ENCODE peak calls at places on chromosomes 5 and 9, in five cellular contexts. One of them, this sample, is unnamed. For H3K4me1, the result is how much of the 10 kb centered on the place peaks cover.

GRCh38 chr5:80516826-80517225 is 28.9 kb downstream of the FAM151B start:
- DNase-seq in lower lobe of right lung: no peak
- DNase-seq in Panc1: peak
- DNase-seq in cardiac muscle cell: no peak
- DNase-seq in breast epithelium: no peak
- DNase-seq in this sample: no peak

GRCh38 chr5:27702339-27702820 is 664.0 kb upstream of the CDH9 start:
- DNase-seq in cardiac muscle cell: peak
- DNase-seq in Panc1: no peak
- DNase-seq in lower lobe of right lung: no peak
- DNase-seq in breast epithelium: no peak
- DNase-seq in this sample: no peak

GRCh38 chr5:33933723-33934544 is 2.3 kb upstream of the RXFP3 start:
- DNase-seq in cardiac muscle cell: no peak
- DNase-seq in Panc1: no peak
- DNase-seq in breast epithelium: no peak
- DNase-seq in lower lobe of right lung: no peak
- DNase-seq in this sample: no peak

GRCh38 chr9:111356567-111357244 is 26.7 kb upstream of the OR2K2 start:
- DNase-seq in breast epithelium: no peak
- DNase-seq in Panc1: peak
- DNase-seq in cardiac muscle cell: peak
- DNase-seq in lower lobe of right lung: no peak
- DNase-seq in this sample: no peak

GRCh38 chr9:81596671-81597426 is 92.5 kb downstream of the TLE1 start:
- DNase-seq in cardiac muscle cell: peak
- DNase-seq in lower lobe of right lung: no peak
- DNase-seq in Panc1: no peak
- DNase-seq in breast epithelium: no peak
- DNase-seq in this sample: no peak

GRCh38 chr5:61525573-61526142 is 193.6 kb downstream of the ZSWIM6 start:
- DNase-seq in lower lobe of right lung: no peak
- DNase-seq in cardiac muscle cell: no peak
- DNase-seq in Panc1: no peak
- DNase-seq in breast epithelium: no peak
- DNase-seq in this sample: no peak

GRCh38 chr5:66724336-66724735 is 128.1 kb downstream of the MAST4 start:
- DNase-seq in lower lobe of right lung: no peak
- DNase-seq in Panc1: no peak
- DNase-seq in cardiac muscle cell: no peak
- DNase-seq in breast epithelium: no peak
- DNase-seq in this sample: no peak

GRCh38 chr9:36999728-37000333 is 34.2 kb downstream of the PAX5 start:
- DNase-seq in breast epithelium: no peak
- DNase-seq in Panc1: no peak
- DNase-seq in cardiac muscle cell: no peak
- DNase-seq in lower lobe of right lung: no peak
- DNase-seq in this sample: no peak

GRCh38 chr9:14346826-14347407 is 33.0 kb upstream of the NFIB start:
- DNase-seq in breast epithelium: no peak
- DNase-seq in lower lobe of right lung: no peak
- DNase-seq in Panc1: no peak
- DNase-seq in cardiac muscle cell: no peak
- DNase-seq in this sample: no peak

GRCh38 chr9:82665324-82665723 is 397.6 kb downstream of the RASEF start:
- DNase-seq in Panc1: peak
- DNase-seq in lower lobe of right lung: no peak
- DNase-seq in breast epithelium: no peak
- DNase-seq in cardiac muscle cell: no peak
- DNase-seq in this sample: no peak

GRCh38 chr9:94269264-94269663 is 10.2 kb downstream of the ZNF169 start:
- DNase-seq in cardiac muscle cell: no peak
- DNase-seq in lower lobe of right lung: no peak
- DNase-seq in breast epithelium: no peak
- DNase-seq in Panc1: no peak
- DNase-seq in this sample: no peak

GRCh38 chr9:27429436-27429835 is 94.7 kb upstream of the IFNK start:
- DNase-seq in lower lobe of right lung: no peak
- DNase-seq in Panc1: no peak
- DNase-seq in cardiac muscle cell: no peak
- DNase-seq in breast epithelium: no peak
- DNase-seq in this sample: peak

GRCh38 chr9:110317921-110318320 is 19.7 kb downstream of the TXNDC8 start:
- DNase-seq in lower lobe of right lung: no peak
- DNase-seq in Panc1: no peak
- DNase-seq in breast epithelium: no peak
- DNase-seq in cardiac muscle cell: no peak
- DNase-seq in this sample: no peak

GRCh38 chr5:73232266-73233041 is 59.5 kb downstream of the TMEM174 start:
- DNase-seq in Panc1: no peak
- DNase-seq in cardiac muscle cell: no peak
- DNase-seq in breast epithelium: no peak
- DNase-seq in lower lobe of right lung: no peak
- DNase-seq in this sample: no peak

GRCh38 chr9:22158983-22159382 is 149.9 kb upstream of the CDKN2B start:
- DNase-seq in lower lobe of right lung: peak
- DNase-seq in Panc1: no peak
- DNase-seq in breast epithelium: no peak
- DNase-seq in cardiac muscle cell: no peak
- DNase-seq in this sample: peak

DNA sequence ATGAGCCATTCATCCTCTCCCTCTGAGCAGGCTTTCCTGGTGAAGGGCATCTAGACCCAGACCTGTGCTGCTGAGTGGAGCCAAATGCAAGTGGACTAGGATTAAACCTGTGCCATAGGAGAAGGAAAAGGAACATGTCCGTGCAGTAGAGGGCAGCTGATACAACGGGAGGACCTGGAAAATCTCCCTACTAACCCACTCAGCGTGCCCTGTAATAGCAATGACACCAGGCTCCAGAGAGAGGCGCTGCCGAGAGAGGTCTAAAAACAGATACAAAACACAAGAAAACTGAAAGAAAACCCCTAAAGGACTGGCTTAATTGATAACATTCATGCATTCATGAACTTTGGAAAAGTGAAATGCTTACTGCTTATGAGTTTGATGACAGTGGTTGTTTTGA is 60.8 kb downstream of the PFDN1 start:
- DNase-seq in lower lobe of right lung: no peak
- DNase-seq in Panc1: no peak
- DNase-seq in cardiac muscle cell: no peak
- DNase-seq in breast epithelium: no peak
- DNase-seq in this sample: no peak
- H3K4me1 ChIP-seq in lower lobe of right lung: half or more
- H3K4me1 ChIP-seq in Panc1: under half
- H3K4me1 ChIP-seq in cardiac muscle cell: under half
- H3K4me1 ChIP-seq in breast epithelium: under half
- H3K4me1 ChIP-seq in this sample: under half

GRCh38 chr5:167813381-167813780 is 478.1 kb upstream of the WWC1 start:
- DNase-seq in breast epithelium: no peak
- DNase-seq in cardiac muscle cell: no peak
- DNase-seq in Panc1: no peak
- DNase-seq in lower lobe of right lung: no peak
- DNase-seq in this sample: no peak
- H3K27ac ChIP-seq in breast epithelium: no peak
- H3K27ac ChIP-seq in cardiac muscle cell: no peak
- H3K27ac ChIP-seq in Panc1: no peak
- H3K27ac ChIP-seq in lower lobe of right lung: no peak
- H3K27ac ChIP-seq in this sample: no peak

GRCh38 chr9:101434990-101435389 is 584 bp downstream of the ALDOB start:
- DNase-seq in cardiac muscle cell: no peak
- DNase-seq in breast epithelium: no peak
- DNase-seq in Panc1: no peak
- DNase-seq in lower lobe of right lung: no peak
- DNase-seq in this sample: no peak

GRCh38 chr9:101433229-101433628 is 2.3 kb downstream of the ALDOB start:
- DNase-seq in cardiac muscle cell: no peak
- DNase-seq in lower lobe of right lung: no peak
- DNase-seq in breast epithelium: no peak
- DNase-seq in Panc1: no peak
- DNase-seq in this sample: no peak

GRCh38 chr9:101437806-101438232 is 2.2 kb upstream of the ALDOB start:
- DNase-seq in lower lobe of right lung: no peak
- DNase-seq in cardiac muscle cell: no peak
- DNase-seq in Panc1: no peak
- DNase-seq in breast epithelium: no peak
- DNase-seq in this sample: peak

GRCh38 chr9:101438523-101438922 is 2.9 kb upstream of the ALDOB start:
- DNase-seq in cardiac muscle cell: no peak
- DNase-seq in Panc1: no peak
- DNase-seq in breast epithelium: no peak
- DNase-seq in lower lobe of right lung: no peak
- DNase-seq in this sample: no peak

DNA sequence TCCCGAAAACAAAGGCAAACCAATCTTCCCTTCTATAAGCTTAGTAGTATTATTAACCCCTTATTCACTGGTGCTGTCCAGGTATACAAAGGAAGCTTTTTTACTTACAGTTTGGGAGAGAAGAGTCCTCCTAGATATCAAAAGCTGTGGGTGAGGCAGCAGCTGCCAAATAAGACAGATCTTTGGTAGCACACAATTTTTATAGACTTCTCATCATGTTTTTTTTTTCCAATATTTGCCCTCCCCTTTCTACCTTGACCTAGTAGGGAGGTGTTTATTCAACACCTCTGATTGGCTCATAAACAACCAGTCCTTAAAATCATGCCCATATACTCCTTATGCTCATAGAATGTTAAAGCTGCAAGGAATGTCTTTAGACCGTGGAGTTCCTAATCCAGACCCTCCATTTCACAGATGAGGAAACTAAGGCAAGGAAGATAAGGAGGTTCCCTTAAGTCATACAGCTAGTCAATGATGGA is at the start of gene ALDOB:
- DNase-seq in lower lobe of right lung: no peak
- DNase-seq in Panc1: no peak
- DNase-seq in cardiac muscle cell: no peak
- DNase-seq in breast epithelium: no peak
- DNase-seq in this sample: no peak
- H3K4me1 ChIP-seq in lower lobe of right lung: under half
- H3K4me1 ChIP-seq in Panc1: under half
- H3K4me1 ChIP-seq in cardiac muscle cell: under half
- H3K4me1 ChIP-seq in breast epithelium: under half
- H3K4me1 ChIP-seq in this sample: under half

GRCh38 chr9:134216449-134216951 is 52.1 kb upstream of the RNU6ATAC start:
- DNase-seq in cardiac muscle cell: no peak
- DNase-seq in breast epithelium: no peak
- DNase-seq in Panc1: no peak
- DNase-seq in lower lobe of right lung: peak
- DNase-seq in this sample: no peak
- H3K27ac ChIP-seq in cardiac muscle cell: no peak
- H3K27ac ChIP-seq in breast epithelium: peak
- H3K27ac ChIP-seq in Panc1: no peak
- H3K27ac ChIP-seq in lower lobe of right lung: peak
- H3K27ac ChIP-seq in this sample: no peak

GRCh38 chr5:150490296-150490669 is 17.6 kb upstream of the NDST1 start:
- DNase-seq in lower lobe of right lung: no peak
- DNase-seq in cardiac muscle cell: no peak
- DNase-seq in Panc1: no peak
- DNase-seq in breast epithelium: no peak
- DNase-seq in this sample: no peak
- H3K4me1 ChIP-seq in lower lobe of right lung: half or more
- H3K4me1 ChIP-seq in cardiac muscle cell: under half
- H3K4me1 ChIP-seq in Panc1: half or more
- H3K4me1 ChIP-seq in breast epithelium: under half
- H3K4me1 ChIP-seq in this sample: half or more

DNA sequence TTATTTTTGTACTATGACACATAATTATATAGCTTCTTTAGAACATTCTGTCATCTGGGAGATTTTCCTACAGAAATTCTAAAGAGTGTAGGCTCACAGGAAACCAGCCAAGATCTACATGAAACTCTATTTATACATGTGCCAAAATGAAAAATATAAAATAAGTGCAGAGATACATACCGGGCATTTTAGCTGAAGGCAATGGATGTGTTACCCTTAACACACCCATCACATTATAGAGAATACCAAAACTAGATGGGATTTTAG is 125.9 kb downstream of the TRIM32 start:
- DNase-seq in breast epithelium: no peak
- DNase-seq in Panc1: no peak
- DNase-seq in lower lobe of right lung: no peak
- DNase-seq in cardiac muscle cell: no peak
- DNase-seq in this sample: no peak
- H3K27ac ChIP-seq in breast epithelium: no peak
- H3K27ac ChIP-seq in Panc1: no peak
- H3K27ac ChIP-seq in lower lobe of right lung: no peak
- H3K27ac ChIP-seq in cardiac muscle cell: no peak
- H3K27ac ChIP-seq in this sample: no peak

GRCh38 chr9:124266139-124266825 is 8.5 kb downstream of the NEK6 start:
- DNase-seq in breast epithelium: no peak
- DNase-seq in lower lobe of right lung: no peak
- DNase-seq in cardiac muscle cell: no peak
- DNase-seq in Panc1: no peak
- DNase-seq in this sample: no peak
- H3K4me1 ChIP-seq in breast epithelium: under half
- H3K4me1 ChIP-seq in lower lobe of right lung: half or more
- H3K4me1 ChIP-seq in cardiac muscle cell: under half
- H3K4me1 ChIP-seq in Panc1: half or more
- H3K4me1 ChIP-seq in this sample: under half